ENCODE peak calls at places on chromosomes 1 and 21, in nine cellular contexts. H is lower lobe of right lung; M is SK-N-SH; W is nephron progenitor cell; E is stomach; A is CD4-positive, alpha-beta T cell; N is cardiac fibroblast; G is progenitor cell of endocrine pancreas; U is upper lobe of right lung. L is an unnamed sample.

GRCh38 chr1:6495041-6495441 is 3.6 kb upstream of the PLEKHG5 start:
- DNase-seq in H (no peak), M (peak), W (no peak), E (no peak), A (no peak), N (no peak), G (no peak), U (no peak), L (no peak)

GRCh38 chr1:19949016-19949415 is 25.6 kb upstream of the PLA2G2E start:
- DNase-seq in H (no peak), M (no peak), W (no peak), E (no peak), A (no peak), N (peak), G (no peak), U (no peak), L (no peak)

GRCh38 chr1:196029410-196029809 is 578.8 kb downstream of the KCNT2 start:
- DNase-seq in H (no peak), M (no peak), W (no peak), E (no peak), A (no peak), N (no peak), G (no peak), U (no peak), L (no peak)

GRCh38 chr1:66247415-66248208 is 286.3 kb upstream of the SGIP1 start:
- DNase-seq in H (no peak), M (no peak), W (no peak), E (no peak), A (no peak), N (no peak), G (no peak), U (no peak), L (no peak)

GRCh38 chr1:152049291-152050073 is 12.7 kb upstream of the S100A11 start:
- DNase-seq in H (no peak), M (no peak), W (no peak), E (no peak), A (no peak), N (peak), G (no peak), U (no peak), L (no peak)

GRCh38 chr1:57788333-57788732 is 364.5 kb upstream of the DAB1 start:
- DNase-seq in H (no peak), M (no peak), W (no peak), E (no peak), A (no peak), N (peak), G (no peak), U (no peak), L (no peak)

GRCh38 chr1:51569284-51570062 is 47.4 kb upstream of the OSBPL9 start:
- DNase-seq in H (no peak), M (no peak), W (no peak), E (peak), A (peak), N (peak), G (no peak), U (no peak), L (no peak)

GRCh38 chr1:214637722-214638473 is 34.9 kb downstream of the CENPF start:
- DNase-seq in H (no peak), M (no peak), W (no peak), E (no peak), A (no peak), N (peak), G (no peak), U (no peak), L (no peak)

GRCh38 chr1:73998348-73998959 is 199.5 kb downstream of the LRRIQ3 start:
- DNase-seq in H (no peak), M (peak), W (no peak), E (no peak), A (no peak), N (peak), G (no peak), U (no peak), L (no peak)

GRCh38 chr1:30634507-30634906 is 88.9 kb downstream of the MATN1 start:
- DNase-seq in H (no peak), M (no peak), W (no peak), E (no peak), A (no peak), N (no peak), G (no peak), U (no peak), L (no peak)

GRCh38 chr1:180571060-180571831 is 12.5 kb downstream of the OVAAL start:
- DNase-seq in H (no peak), M (no peak), W (no peak), E (no peak), A (no peak), N (no peak), G (no peak), U (no peak), L (no peak)

GRCh38 chr1:73903092-73903491 is 294.9 kb downstream of the LRRIQ3 start:
- DNase-seq in H (no peak), M (no peak), W (no peak), E (no peak), A (no peak), N (no peak), G (no peak), U (no peak), L (no peak)

GRCh38 chr1:8314346-8315280 is 3.3 kb upstream of the SLC45A1 start:
- DNase-seq in H (peak), M (peak), W (peak), E (peak), A (peak), N (peak), G (peak), U (peak), L (peak)

GRCh38 chr1:26408604-26409003 is 2.0 kb upstream of the LIN28A start:
- DNase-seq in H (peak), M (no peak), W (peak), E (peak), A (peak), N (peak), G (peak), U (peak), L (no peak)

GRCh38 chr1:2231667-2232254 is 3.6 kb downstream of the SKI start:
- DNase-seq in H (peak), M (peak), W (peak), E (peak), A (peak), N (peak), G (no peak), U (peak), L (no peak)

GRCh38 chr1:232306269-232306911 is 323.5 kb downstream of the SIPA1L2 start:
- DNase-seq in H (peak), M (no peak), W (peak), E (peak), A (no peak), N (peak), G (no peak), U (peak), L (no peak)

GRCh38 chr1:9591669-9592509 is 3.2 kb downstream of the TMEM201 start:
- DNase-seq in H (peak), M (peak), W (no peak), E (no peak), A (no peak), N (no peak), G (no peak), U (peak), L (no peak)

GRCh38 chr1:53334312-53334711 is 6.4 kb upstream of the LRP8 start:
- DNase-seq in H (no peak), M (no peak), W (no peak), E (no peak), A (no peak), N (no peak), G (no peak), U (peak), L (no peak)

GRCh38 chr21:30257773-30258172 is 25.0 kb downstream of the KRTAP24-1 start:
- DNase-seq in H (no peak), M (peak), W (peak), E (no peak), A (no peak), N (peak), G (no peak), U (no peak), L (no peak)

GRCh38 chr1:7085521-7085920 is 300.3 kb downstream of the CAMTA1 start:
- DNase-seq in H (no peak), M (no peak), W (no peak), E (no peak), A (no peak), N (no peak), G (no peak), U (no peak), L (no peak)

GRCh38 chr1:50978852-50979781 is 9.1 kb downstream of the CDKN2C start:
- DNase-seq in H (no peak), M (peak), W (peak), E (no peak), A (no peak), N (no peak), G (no peak), U (no peak), L (no peak)

GRCh38 chr21:46393941-46394818 is 64.5 kb upstream of the DIP2A start:
- DNase-seq in H (no peak), M (peak), W (no peak), E (no peak), A (no peak), N (no peak), G (no peak), U (no peak), L (no peak)

GRCh38 chr1:89100366-89100765 is 25.5 kb downstream of the GBP2 start:
- DNase-seq in H (no peak), M (no peak), W (no peak), E (no peak), A (no peak), N (no peak), G (no peak), U (no peak), L (no peak)

GRCh38 chr1:30707412-30708360 is 15.7 kb downstream of the MATN1 start:
- DNase-seq in H (peak), M (peak), W (peak), E (peak), A (peak), N (peak), G (peak), U (peak), L (peak)

GRCh38 chr1:60678802-60679201 is 403.6 kb upstream of the NFIA start:
- DNase-seq in H (no peak), M (no peak), W (no peak), E (no peak), A (no peak), N (no peak), G (no peak), U (no peak), L (no peak)

GRCh38 chr1:168243200-168243599 is 17.4 kb downstream of the SFT2D2 start:
- DNase-seq in H (no peak), M (no peak), W (no peak), E (peak), A (no peak), N (peak), G (no peak), U (no peak), L (no peak)

GRCh38 chr21:31398574-31398973 is 54.5 kb upstream of the TIAM1 start:
- DNase-seq in H (no peak), M (no peak), W (no peak), E (no peak), A (no peak), N (no peak), G (no peak), U (no peak), L (no peak)

GRCh38 chr1:56710646-56711045 is 65.5 kb downstream of the PRKAA2 start:
- DNase-seq in H (no peak), M (no peak), W (no peak), E (no peak), A (no peak), N (peak), G (no peak), U (no peak), L (no peak)

GRCh38 chr1:56709995-56710394 is 64.9 kb downstream of the PRKAA2 start:
- DNase-seq in H (no peak), M (no peak), W (no peak), E (no peak), A (no peak), N (no peak), G (no peak), U (no peak), L (no peak)

GRCh38 chr1:56707379-56707778 is 62.3 kb downstream of the PRKAA2 start:
- DNase-seq in H (no peak), M (no peak), W (no peak), E (no peak), A (no peak), N (no peak), G (no peak), U (no peak), L (no peak)

GRCh38 chr1:56712150-56712549 is 67.0 kb downstream of the PRKAA2 start:
- DNase-seq in H (no peak), M (no peak), W (no peak), E (no peak), A (no peak), N (no peak), G (no peak), U (no peak), L (no peak)

DNA sequence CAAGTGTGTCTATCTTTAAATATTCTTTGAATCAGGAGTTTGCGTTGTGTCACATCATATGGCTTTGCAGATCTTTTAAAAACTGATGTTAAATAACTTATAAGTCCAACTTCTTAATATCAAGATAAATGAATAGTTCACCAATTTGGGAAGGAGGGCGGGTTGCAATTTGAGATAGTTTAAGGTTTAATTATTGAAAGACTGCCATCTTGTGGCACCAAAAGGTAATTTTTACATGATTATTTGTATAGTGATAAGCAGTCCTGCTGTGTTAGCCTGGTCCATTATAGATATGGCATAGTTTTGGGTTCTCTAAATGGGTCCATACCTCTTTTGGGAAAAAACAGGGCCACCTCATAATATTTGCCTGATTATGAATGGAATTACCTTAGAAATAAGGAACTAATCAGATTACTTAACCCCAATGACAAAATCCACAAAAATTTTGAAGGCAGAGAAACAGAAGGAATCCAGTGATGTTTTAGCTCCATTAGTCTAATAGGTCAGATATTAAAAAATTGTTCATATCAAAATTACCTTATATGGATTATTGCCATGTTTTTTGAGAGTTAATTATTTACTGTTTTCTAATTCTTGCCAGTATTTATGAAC is 64.3 kb downstream of the PRKAA2 start:
- DNase-seq in H (no peak), M (peak), W (peak), E (no peak), A (no peak), N (peak), G (no peak), U (no peak), L (no peak)
- TF ChIP-seq CTCF in H (peak), M (peak), W (peak), E (peak), A (peak), N (peak), G (peak), U (peak), L (peak)

GRCh38 chr1:17844146-17844826 is 89.2 kb downstream of the ACTL8 start:
- DNase-seq in H (no peak), M (no peak), W (no peak), E (no peak), A (no peak), N (no peak), G (no peak), U (no peak), L (no peak)
- TF ChIP-seq CTCF in H (no peak), M (no peak), W (no peak), E (no peak), A (no peak), N (no peak), G (no peak), U (no peak), L (no peak)

DNA sequence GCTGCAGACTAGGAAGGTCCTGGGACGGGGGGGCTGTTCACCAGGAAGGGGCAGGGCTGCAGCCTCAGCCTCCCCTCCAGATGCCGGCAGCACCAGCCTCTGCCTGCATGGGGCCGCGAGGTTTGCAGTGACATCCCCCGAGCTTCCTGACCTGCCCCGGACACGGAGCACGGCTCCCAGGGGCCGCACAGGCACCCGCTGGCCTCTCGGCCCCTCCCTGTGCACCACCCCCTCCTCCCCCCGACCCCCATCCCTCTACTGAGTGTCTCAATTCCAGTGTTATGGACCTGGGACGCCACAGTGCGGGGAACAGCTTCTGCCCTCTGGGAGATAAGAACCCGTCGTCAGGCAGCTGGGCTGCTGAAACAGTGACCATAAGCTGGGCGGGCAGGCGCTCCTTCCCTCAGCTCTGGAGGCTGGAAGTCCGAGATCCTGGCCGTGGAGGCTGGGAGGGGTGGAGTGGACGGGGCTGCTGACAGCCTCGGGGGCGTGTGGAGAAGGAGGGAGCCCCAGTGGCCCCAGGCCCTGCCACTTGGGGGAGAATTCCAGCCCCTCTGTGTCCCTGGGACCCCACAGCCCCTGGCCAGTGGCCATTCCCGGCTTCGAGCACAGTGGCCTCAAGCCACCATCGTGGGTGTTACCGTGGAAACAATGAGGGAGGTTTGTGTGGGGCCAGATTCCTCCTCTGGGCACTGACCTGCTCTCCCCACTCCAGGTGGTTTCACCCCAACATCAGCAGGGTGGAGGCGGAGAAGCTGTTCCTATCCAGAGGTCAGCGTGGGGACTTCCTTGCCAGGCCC is 11.5 kb downstream of the RNF223 start:
- DNase-seq in H (no peak), M (peak), W (no peak), E (no peak), A (no peak), N (peak), G (no peak), U (no peak), L (no peak)
- TF ChIP-seq CTCF in H (no peak), M (no peak), W (no peak), E (no peak), A (no peak), N (no peak), G (no peak), U (no peak), L (no peak)

GRCh38 chr1:204882479-204882878 is 11.8 kb downstream of the NFASC start:
- DNase-seq in H (no peak), M (no peak), W (no peak), E (peak), A (no peak), N (no peak), G (no peak), U (no peak), L (no peak)

GRCh38 chr1:204885790-204886189 is 15.1 kb downstream of the NFASC start:
- DNase-seq in H (no peak), M (no peak), W (no peak), E (no peak), A (no peak), N (peak), G (no peak), U (no peak), L (no peak)

GRCh38 chr1:204880906-204881305 is 10.2 kb downstream of the NFASC start:
- DNase-seq in H (no peak), M (no peak), W (no peak), E (no peak), A (no peak), N (no peak), G (no peak), U (no peak), L (no peak)

GRCh38 chr1:204885288-204885711 is 14.6 kb downstream of the NFASC start:
- DNase-seq in H (no peak), M (no peak), W (no peak), E (no peak), A (no peak), N (peak), G (no peak), U (no peak), L (no peak)

DNA sequence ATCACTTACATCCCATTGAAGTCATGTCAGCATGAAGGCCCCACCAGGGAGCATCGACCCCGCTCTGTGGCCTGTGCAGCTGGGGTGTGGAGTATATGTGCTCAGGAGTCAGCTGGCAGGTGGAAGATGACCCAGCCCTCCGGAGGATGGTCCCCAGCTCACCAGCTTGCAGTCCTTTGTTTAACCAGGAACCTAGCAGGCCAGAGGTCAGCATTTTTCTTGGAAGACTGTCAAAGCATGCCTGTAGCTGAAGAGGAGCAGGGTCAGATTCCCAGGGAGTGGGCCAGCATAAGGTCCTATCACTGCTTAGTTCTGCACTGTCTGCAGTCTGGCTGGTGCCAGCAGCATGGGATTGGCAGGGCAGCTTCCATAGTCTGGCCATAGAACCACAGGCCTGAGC is 12.7 kb downstream of the NFASC start:
- DNase-seq in H (no peak), M (no peak), W (peak), E (no peak), A (no peak), N (no peak), G (no peak), U (no peak), L (no peak)
- TF ChIP-seq CTCF in H (no peak), M (no peak), W (no peak), E (no peak), A (no peak), N (no peak), G (no peak), U (no peak), L (no peak)

L was measured in D721Med.